ENCODE peak calls at places on chromosomes 5 and 9, in ten cellular contexts. K is type B pancreatic cell, M is brain microvascular endothelial cell, Q is GM20000, H is foreskin keratinocyte, R is omental fat pad, O is astrocyte of the spinal cord, B is breast epithelium, D is mammary epithelial cell, W is neural crest cell. E is an unnamed sample.

GRCh38 chr9:4137234-4137633 is 162.6 kb downstream of the GLIS3 start:
- DNase-seq in D (peak), O (peak), K (no peak), H (peak), M (peak), B (no peak), R (no peak), Q (no peak), W (no peak), E (peak)

GRCh38 chr5:20575515-20575914 is 587.5 kb upstream of the CDH18 start:
- DNase-seq in B (no peak), W (no peak), O (no peak), R (no peak), M (no peak), K (no peak), H (no peak), D (no peak), Q (no peak), E (no peak)

GRCh38 chr5:147520450-147520849 is 10.6 kb upstream of the DPYSL3 start:
- DNase-seq in D (peak), K (no peak), B (no peak), R (no peak), M (no peak), W (no peak), Q (no peak), O (no peak), H (peak), E (no peak)

GRCh38 chr9:34654317-34655083 is 2.5 kb downstream of the IL11RA start:
- DNase-seq in Q (no peak), B (peak), K (no peak), H (no peak), R (no peak), D (no peak), W (no peak), M (no peak), O (peak), E (no peak)

GRCh38 chr9:84300271-84300670 is 40.3 kb downstream of the SLC28A3 start:
- DNase-seq in H (peak), K (no peak), D (peak), W (no peak), B (no peak), O (peak), R (no peak), Q (no peak), M (peak), E (no peak)

GRCh38 chr9:6938873-6939272 is 181.1 kb downstream of the KDM4C start:
- DNase-seq in O (peak), M (peak), D (no peak), B (no peak), R (no peak), H (no peak), W (no peak), K (no peak), Q (no peak), E (no peak)

GRCh38 chr5:24547127-24547526 is 97.7 kb downstream of the CDH10 start:
- DNase-seq in O (no peak), R (no peak), M (no peak), H (no peak), Q (no peak), W (no peak), K (no peak), B (no peak), D (no peak), E (no peak)

GRCh38 chr5:78242001-78242400 is 52.5 kb downstream of the AP3B1 start:
- DNase-seq in Q (no peak), K (no peak), B (no peak), D (no peak), H (no peak), O (no peak), R (no peak), M (no peak), W (no peak), E (no peak)

GRCh38 chr9:124574534-124574933 is 67.3 kb upstream of the NR5A1 start:
- DNase-seq in M (no peak), K (no peak), B (no peak), R (no peak), Q (no peak), H (no peak), W (no peak), O (no peak), D (peak), E (no peak)

GRCh38 chr9:132008184-132008781 is 71.4 kb downstream of the MED27 start:
- DNase-seq in M (peak), Q (no peak), D (peak), O (peak), K (no peak), B (no peak), H (peak), R (no peak), W (no peak), E (peak)

GRCh38 chr9:70563437-70564204 is 149.2 kb upstream of the KLF9 start:
- DNase-seq in W (no peak), Q (peak), O (peak), K (no peak), H (no peak), D (peak), M (peak), R (no peak), B (no peak), E (peak)

GRCh38 chr5:66134407-66134843 is 9.7 kb upstream of the SREK1 start:
- DNase-seq in B (no peak), R (no peak), H (no peak), W (no peak), K (no peak), M (no peak), Q (no peak), O (no peak), D (no peak), E (no peak)

GRCh38 chr9:8856686-8857329 is 1057.2 kb upstream of the DMAC1 start:
- DNase-seq in O (no peak), D (no peak), K (no peak), H (no peak), M (no peak), B (no peak), R (no peak), Q (peak), W (no peak), E (no peak)

GRCh38 chr9:37037744-37038640 is 3.9 kb upstream of the PAX5 start:
- DNase-seq in R (no peak), M (no peak), H (no peak), K (no peak), B (no peak), W (peak), D (no peak), O (no peak), Q (peak), E (no peak)

GRCh38 chr9:18473551-18474279 is at the start of gene ADAMTSL1:
- DNase-seq in W (peak), Q (no peak), R (no peak), O (peak), H (no peak), B (peak), K (no peak), M (peak), D (no peak), E (peak)

GRCh38 chr9:24044576-24044975 is 218.5 kb upstream of the ELAVL2 start:
- DNase-seq in H (no peak), D (no peak), B (no peak), Q (no peak), W (no peak), R (no peak), O (no peak), K (no peak), M (no peak), E (no peak)

GRCh38 chr5:123125172-123125508 is 36.1 kb downstream of the PRDM6 start:
- DNase-seq in Q (no peak), W (no peak), R (no peak), M (no peak), H (peak), K (no peak), O (peak), D (no peak), B (no peak), E (no peak)

GRCh38 chr9:71937898-71938297 is 26.5 kb downstream of the C9orf85 start:
- DNase-seq in B (no peak), O (no peak), H (no peak), W (no peak), D (no peak), M (no peak), R (no peak), Q (no peak), K (no peak), E (no peak)

GRCh38 chr5:136994154-136994553 is 505.0 kb downstream of the SPOCK1 start:
- DNase-seq in B (no peak), W (no peak), H (no peak), D (no peak), O (no peak), M (no peak), Q (no peak), R (no peak), K (no peak), E (no peak)

GRCh38 chr5:178839319-178839704 is 20.4 kb upstream of the ZNF354B start:
- DNase-seq in K (no peak), B (peak), H (no peak), R (peak), O (no peak), D (peak), M (peak), W (peak), Q (no peak), E (no peak)

GRCh38 chr5:110956280-110956912 is 115.1 kb upstream of the TSLP start:
- DNase-seq in K (no peak), W (no peak), O (no peak), D (no peak), H (no peak), Q (no peak), M (no peak), R (no peak), B (no peak), E (no peak)

GRCh38 chr9:82109626-82110025 is 121.1 kb downstream of the SPATA31D1 start:
- DNase-seq in D (no peak), M (peak), O (peak), K (no peak), Q (no peak), H (no peak), R (no peak), B (no peak), W (no peak), E (no peak)

GRCh38 chr5:172662596-172662995 is 21.5 kb downstream of the NEURL1B start:
- DNase-seq in W (no peak), M (no peak), Q (no peak), D (no peak), O (no peak), H (no peak), B (no peak), R (no peak), K (no peak), E (no peak)

GRCh38 chr5:109837226-109837861 is 147.6 kb downstream of the MAN2A1 start:
- DNase-seq in B (no peak), W (no peak), K (no peak), H (no peak), D (no peak), R (no peak), M (no peak), O (peak), Q (no peak), E (no peak)

GRCh38 chr9:130707225-130707976 is 13.8 kb downstream of the EXOSC2 start:
- DNase-seq in K (no peak), Q (no peak), W (peak), B (no peak), O (peak), H (no peak), D (peak), R (peak), M (peak), E (no peak)

GRCh38 chr5:6419340-6419852 is 29.3 kb upstream of the UBE2QL1 start:
- DNase-seq in R (no peak), D (no peak), H (peak), O (no peak), M (no peak), W (no peak), K (no peak), Q (no peak), B (no peak), E (no peak)

GRCh38 chr9:84617415-84617814 is 52.1 kb upstream of the NTRK2 start:
- DNase-seq in O (no peak), D (no peak), Q (no peak), B (no peak), R (no peak), H (no peak), M (no peak), W (no peak), K (no peak), E (no peak)

GRCh38 chr5:91212336-91213092 is 170.6 kb downstream of the ARRDC3 start:
- DNase-seq in M (peak), K (no peak), O (peak), D (peak), H (peak), Q (no peak), R (no peak), W (no peak), B (no peak), E (peak)

GRCh38 chr5:170596482-170596881 is 92.7 kb downstream of the KCNIP1 start:
- DNase-seq in W (no peak), M (no peak), H (no peak), K (no peak), R (no peak), O (no peak), Q (no peak), B (no peak), D (no peak), E (no peak)

GRCh38 chr5:170587808-170588207 is 84.0 kb downstream of the KCNIP1 start:
- DNase-seq in M (no peak), Q (no peak), O (no peak), K (no peak), W (no peak), D (no peak), B (no peak), R (no peak), H (no peak), E (no peak)

GRCh38 chr5:170590537-170590936 is 86.7 kb downstream of the KCNIP1 start:
- DNase-seq in M (no peak), D (no peak), W (no peak), K (no peak), H (no peak), B (no peak), R (no peak), O (no peak), Q (no peak), E (no peak)

GRCh38 chr5:170589643-170590042 is 85.8 kb downstream of the KCNIP1 start:
- DNase-seq in M (no peak), W (no peak), H (no peak), Q (no peak), K (no peak), B (no peak), D (no peak), R (no peak), O (no peak), E (no peak)

DNA sequence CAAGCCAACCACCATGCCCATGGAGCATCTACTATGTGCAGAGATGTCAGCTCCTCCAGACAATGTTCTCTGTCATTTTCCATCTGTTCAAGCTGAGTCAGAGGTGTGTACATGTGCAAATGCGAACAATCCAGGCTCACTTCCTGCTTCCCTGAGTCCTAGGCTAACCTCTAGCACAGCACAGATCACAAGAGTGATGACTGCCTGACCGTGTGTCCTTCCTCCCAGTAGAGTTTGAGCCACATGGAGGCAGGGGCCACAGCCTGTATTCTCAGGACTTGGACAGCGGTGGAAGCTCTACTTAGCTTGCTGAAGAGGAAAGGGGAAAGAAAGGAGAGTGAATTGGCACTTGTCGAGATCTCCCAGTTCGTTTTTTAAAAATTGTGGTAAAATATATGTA is 87.2 kb downstream of the KCNIP1 start:
- DNase-seq in M (no peak), B (no peak), W (no peak), Q (no peak), K (no peak), R (no peak), O (no peak), H (no peak), D (no peak), E (no peak)
- TF ChIP-seq CTCF in M (no peak), B (no peak), W (no peak), Q (no peak), K (no peak), R (no peak), O (no peak), H (no peak), D (no peak), E (no peak)

DNA sequence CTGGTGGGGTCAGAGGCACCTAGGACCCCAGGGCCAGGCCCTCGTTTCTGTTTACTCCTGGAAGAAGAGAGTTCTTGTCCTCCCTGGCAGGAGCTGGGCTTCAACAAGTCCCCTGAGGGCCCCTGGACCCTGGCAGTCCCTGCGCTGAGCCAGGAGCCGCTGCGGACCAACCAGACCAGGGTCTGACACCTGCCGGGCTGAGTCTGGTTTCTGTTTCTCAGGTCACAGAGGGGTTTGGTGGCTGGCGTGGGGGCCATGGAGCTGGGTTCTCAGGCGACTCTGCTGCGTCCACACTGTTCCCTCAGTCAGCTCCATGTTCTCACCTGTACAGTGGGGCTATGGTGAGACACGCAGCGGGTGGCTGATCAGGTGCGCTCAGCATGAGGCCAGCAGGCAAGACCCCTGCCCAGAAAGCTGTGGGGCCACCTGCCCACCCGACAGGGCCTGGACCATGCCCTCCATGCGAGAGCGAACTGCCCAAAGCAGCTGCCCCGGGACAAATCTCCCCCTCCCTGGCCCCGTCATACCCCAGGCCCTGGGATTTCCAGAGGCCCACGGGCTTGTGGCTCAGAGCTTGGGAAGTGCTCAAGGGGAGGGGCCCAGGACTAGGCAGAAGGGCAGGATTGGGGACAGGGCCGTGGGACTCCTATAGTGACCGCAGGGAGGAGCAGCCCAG is 17.9 kb upstream of the NOTCH1 start:
- DNase-seq in M (no peak), W (no peak), D (no peak), B (no peak), O (no peak), H (no peak), Q (no peak), K (no peak), R (no peak), E (no peak)
- TF ChIP-seq CTCF in M (no peak), W (no peak), D (no peak), B (no peak), O (no peak), H (no peak), Q (no peak), K (no peak), R (no peak), E (no peak)

GRCh38 chr5:142697356-142697807 is 11.5 kb upstream of the FGF1 start:
- DNase-seq in Q (no peak), K (no peak), D (no peak), R (no peak), M (peak), B (peak), H (no peak), W (no peak), O (peak), E (no peak)

GRCh38 chr5:142696379-142696778 is 10.5 kb upstream of the FGF1 start:
- DNase-seq in W (no peak), Q (no peak), M (no peak), H (no peak), K (no peak), B (no peak), D (no peak), R (no peak), O (no peak), E (no peak)

GRCh38 chr5:142692280-142692775 is 6.4 kb upstream of the FGF1 start:
- DNase-seq in W (no peak), R (no peak), Q (no peak), O (no peak), D (no peak), M (no peak), H (no peak), K (no peak), B (no peak), E (no peak)

GRCh38 chr5:142697846-142698245 is 12.0 kb upstream of the FGF1 start:
- DNase-seq in H (no peak), R (no peak), K (no peak), Q (no peak), B (peak), M (peak), O (peak), D (no peak), W (no peak), E (no peak)

DNA sequence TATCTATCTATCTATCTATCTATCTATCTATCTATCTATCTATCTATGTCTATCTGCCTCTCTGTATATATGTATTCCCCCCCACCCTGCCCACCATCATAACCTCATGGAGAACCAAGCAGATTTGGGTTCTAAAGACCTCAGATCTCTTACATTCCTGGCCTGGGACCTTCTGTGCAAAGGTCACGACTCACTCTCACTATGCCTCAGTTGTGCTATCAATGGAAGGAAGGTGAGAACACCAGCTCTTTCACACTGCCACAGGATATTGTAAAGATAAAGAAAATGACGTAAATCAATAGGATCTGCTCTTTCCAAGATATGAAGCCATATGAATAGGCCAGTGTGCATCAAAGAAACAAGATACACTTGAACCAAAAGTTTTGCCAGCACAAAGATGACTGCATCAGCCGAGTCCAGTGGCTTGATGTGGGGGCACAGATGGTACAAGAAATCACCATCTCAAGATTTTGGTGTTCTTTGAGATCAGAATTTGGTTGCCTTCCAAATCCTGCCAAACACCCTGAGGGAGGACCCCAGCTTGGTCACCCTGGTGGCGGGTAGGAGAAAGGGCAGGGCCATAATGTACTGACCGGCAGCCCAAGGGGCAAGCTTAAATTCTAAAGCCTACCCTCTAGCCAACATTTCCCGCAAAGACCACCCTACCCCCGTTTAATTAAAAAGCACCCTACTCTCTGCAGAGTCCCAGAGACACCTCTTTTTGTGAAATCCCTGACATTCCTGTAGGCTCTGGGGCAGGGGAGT is 8.4 kb upstream of the FGF1 start:
- DNase-seq in M (no peak), H (no peak), D (no peak), B (no peak), Q (no peak), R (no peak), K (no peak), O (no peak), W (no peak), E (no peak)
- TF ChIP-seq CTCF in M (peak), H (no peak), D (no peak), B (no peak), Q (no peak), R (no peak), K (peak), O (peak), W (no peak), E (peak)

GRCh38 chr9:114078021-114078780 is at the start of gene AMBP:
- DNase-seq in M (no peak), O (no peak), W (no peak), H (no peak), Q (no peak), R (no peak), D (no peak), B (no peak), K (no peak), E (no peak)
- TF ChIP-seq CTCF in M (no peak), O (no peak), W (no peak), H (no peak), Q (no peak), R (no peak), D (no peak), B (no peak), K (no peak), E (no peak)

GRCh38 chr5:157266286-157267007 is 524 bp downstream of the CYFIP2 start:
- DNase-seq in R (no peak), K (no peak), O (no peak), D (no peak), B (no peak), M (no peak), Q (peak), H (no peak), W (no peak), E (no peak)
- TF ChIP-seq CTCF in R (no peak), K (no peak), O (no peak), D (no peak), B (no peak), M (no peak), Q (peak), H (no peak), W (peak), E (no peak)

DNA sequence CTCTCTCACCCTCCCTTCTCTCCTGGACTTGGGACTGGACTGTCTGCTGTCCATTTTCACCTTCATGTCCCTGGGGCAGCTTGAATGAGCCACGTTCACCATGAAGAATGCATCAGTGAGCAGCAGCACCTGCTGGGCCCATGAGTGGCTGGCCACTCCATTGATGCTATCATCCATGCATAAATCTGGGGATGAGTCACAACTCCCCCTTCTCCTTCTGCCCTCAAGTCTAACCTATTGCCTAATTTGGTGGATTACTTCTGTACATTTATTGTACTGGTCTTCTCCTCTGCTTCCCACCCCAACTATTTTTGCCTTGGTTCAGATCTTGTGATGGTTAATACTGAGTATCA is 46.9 kb downstream of the GDNF start:
- DNase-seq in M (peak), W (no peak), D (peak), K (no peak), Q (no peak), B (no peak), R (no peak), O (peak), H (no peak), E (peak)
- TF ChIP-seq CTCF in M (no peak), W (no peak), D (no peak), K (no peak), Q (no peak), B (no peak), R (no peak), O (no peak), H (no peak), E (no peak)